ENCODE peak calls at places on chromosomes 11 and 22, in five cellular contexts. E, C, B, F and U are unnamed samples.
A peak's percentile ranks its signal among the peaks of the same experiment; 100 is the strongest.

GRCh38 chr22:36988075-36988474 is 31.2 kb downstream of the TST start:
- DNase-seq in E (no peak), C (no peak), B (no peak), F (peak; percentile 24), U (no peak)

GRCh38 chr11:72439455-72439854 is 5.1 kb upstream of the CLPB start:
- DNase-seq in C (peak; percentile 63), B (no peak), F (no peak), E (no peak), U (no peak)

GRCh38 chr11:85974126-85974525 is 94.8 kb downstream of the PICALM start:
- DNase-seq in B (no peak), C (peak; percentile 48), F (no peak), E (no peak), U (no peak)

GRCh38 chr22:40007826-40008710 is 13.3 kb downstream of the FAM83F start:
- DNase-seq in B (no peak), E (no peak), F (no peak), C (no peak), U (peak; percentile 89)

GRCh38 chr11:118899706-118900360 is 16.1 kb downstream of the CXCR5 start:
- DNase-seq in F (no peak), E (no peak), C (no peak), B (no peak), U (no peak)

GRCh38 chr11:101915811-101916291 is 471 bp downstream of the ANGPTL5 start:
- DNase-seq in F (no peak), C (peak; percentile 36), B (peak; percentile 13), E (no peak), U (no peak)

GRCh38 chr11:128419012-128419767 is 168.2 kb downstream of the ETS1 start:
- DNase-seq in C (no peak), B (no peak), E (no peak), F (no peak), U (no peak)

GRCh38 chr11:2775083-2775625 is 75.4 kb upstream of the KCNQ1OT1 start:
- DNase-seq in F (peak; percentile 54), C (no peak), B (no peak), E (peak; percentile 78), U (peak; percentile 65)

GRCh38 chr22:41557401-41558240 is 3.2 kb upstream of the CSDC2 start:
- DNase-seq in F (peak; percentile 94), C (peak; percentile 94), B (peak; percentile 57), E (no peak), U (no peak)

GRCh38 chr11:11202885-11203284 is 150.2 kb downstream of the CSNK2A3 start:
- DNase-seq in C (no peak), F (no peak), E (no peak), B (no peak), U (no peak)

GRCh38 chr11:29333993-29334780 is 682.6 kb downstream of the KCNA4 start:
- DNase-seq in F (no peak), E (no peak), B (peak; percentile 64), C (peak; percentile 88), U (peak; percentile 11)

GRCh38 chr11:23746896-23747295 is 750.0 kb upstream of the LUZP2 start:
- DNase-seq in B (no peak), E (no peak), C (no peak), F (no peak), U (no peak)

GRCh38 chr11:8608646-8609045 is 14.6 kb upstream of the STK33 start:
- DNase-seq in B (no peak), C (peak; percentile 56), E (no peak), F (no peak), U (no peak)

GRCh38 chr11:28702450-28702790 is 594.2 kb downstream of the METTL15 start:
- DNase-seq in E (no peak), C (no peak), F (no peak), B (no peak), U (no peak)

GRCh38 chr22:28955817-28956216 is 72.4 kb downstream of the ZNRF3 start:
- DNase-seq in F (no peak), C (no peak), B (no peak), E (peak; percentile 97), U (peak; percentile 99)

GRCh38 chr11:12207384-12208150 is 97.2 kb downstream of the MICAL2 start:
- DNase-seq in F (no peak), E (no peak), C (peak; percentile 86), B (no peak), U (no peak)

GRCh38 chr11:123284454-123284853 is 89.4 kb upstream of the CLMP start:
- DNase-seq in C (no peak), E (no peak), B (no peak), F (no peak), U (no peak)

GRCh38 chr11:73942030-73942429 is 8.8 kb upstream of the DNAJB13 start:
- DNase-seq in C (no peak), F (no peak), B (no peak), E (no peak), U (peak; percentile 71)

DNA sequence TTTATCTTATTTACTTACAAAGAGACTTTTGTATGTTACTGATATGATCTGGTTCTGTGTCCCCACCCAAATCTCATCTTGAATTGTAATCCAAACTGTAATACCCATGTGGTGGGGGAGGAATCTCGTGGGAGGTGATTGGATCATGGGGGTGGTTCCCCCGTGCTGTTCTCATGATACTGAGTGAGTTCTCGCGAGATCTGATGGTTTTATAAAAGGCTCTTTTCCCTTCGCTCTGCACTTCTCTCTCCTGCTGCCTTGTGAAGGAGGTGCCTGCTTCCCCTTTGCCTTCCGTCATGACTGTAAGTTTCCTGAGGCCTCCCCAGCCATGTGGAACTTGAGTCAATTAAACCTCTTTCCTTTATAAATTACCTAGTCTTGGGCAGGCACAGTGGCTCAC is 42.4 kb upstream of the WNT7B start:
- DNase-seq in C (no peak), F (peak; percentile 7), E (no peak), B (peak; percentile 38), U (no peak)
- H3K4me3 ChIP-seq in C (no peak overlapping the region), F (no peak overlapping the region), E (no peak overlapping the region), B (no peak overlapping the region), U (no peak overlapping the region)

GRCh38 chr11:99098751-99099150 is 78.0 kb downstream of the CNTN5 start:
- DNase-seq in F (no peak), E (no peak), C (no peak), B (no peak), U (no peak)
- H3K4me3 ChIP-seq in F (no peak overlapping the region), E (no peak overlapping the region), C (no peak overlapping the region), B (no peak overlapping the region), U (no peak overlapping the region)

DNA sequence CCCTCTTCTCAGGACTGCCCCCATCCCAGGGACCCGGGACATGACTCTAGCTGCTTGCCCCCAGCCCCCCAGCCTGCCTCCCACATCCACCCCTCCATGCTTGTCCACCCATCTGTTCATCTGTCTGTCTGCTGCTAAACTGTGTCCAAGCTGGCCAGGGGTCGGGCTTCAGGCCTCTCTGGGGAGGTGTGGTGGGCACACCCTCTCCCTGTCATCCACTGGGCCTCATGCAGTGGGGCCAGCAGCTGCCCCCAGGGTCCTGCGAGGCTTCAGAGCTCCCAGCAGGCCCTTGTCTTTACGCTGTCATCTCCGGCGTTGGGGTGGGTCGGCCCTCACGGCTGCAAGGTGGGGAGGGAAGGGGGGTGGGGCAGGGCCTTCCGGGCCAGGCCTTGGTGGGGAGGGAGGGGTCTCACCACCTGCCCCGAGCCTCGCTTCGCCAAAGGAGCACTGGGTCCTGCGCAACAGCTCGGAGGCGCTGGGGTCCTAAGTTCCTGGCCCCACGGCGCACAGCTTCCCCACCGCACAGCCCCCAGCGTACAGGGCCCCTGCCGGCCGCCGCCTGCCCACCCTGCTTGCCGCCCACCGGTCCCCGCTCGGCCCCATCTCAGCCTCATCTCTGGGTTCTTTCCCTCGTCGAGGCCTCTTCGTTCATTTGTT is 26.7 kb downstream of the MOB2 start:
- DNase-seq in B (no peak), C (no peak), E (no peak), F (no peak), U (no peak)
- H3K4me3 ChIP-seq in B (no peak overlapping the region), C (no peak overlapping the region), E (no peak overlapping the region), F (no peak overlapping the region), U (no peak overlapping the region)

GRCh38 chr11:78350646-78351165 is 66.9 kb downstream of the GAB2 start:
- DNase-seq in B (no peak), F (no peak), E (peak; percentile 42), C (peak; percentile 47), U (no peak)

GRCh38 chr11:78349114-78349513 is 68.5 kb downstream of the GAB2 start:
- DNase-seq in C (no peak), E (no peak), B (no peak), F (no peak), U (no peak)

GRCh38 chr11:78350101-78350645 is 67.4 kb downstream of the GAB2 start:
- DNase-seq in C (peak; percentile 55), F (no peak), B (peak; percentile 24), E (peak; percentile 51), U (no peak)

GRCh38 chr11:78351193-78351592 is 66.4 kb downstream of the GAB2 start:
- DNase-seq in C (no peak), E (peak; percentile 59), B (peak; percentile 22), F (no peak), U (no peak)

GRCh38 chr11:78349614-78350013 is 68.0 kb downstream of the GAB2 start:
- DNase-seq in C (peak; percentile 31), F (no peak), B (no peak), E (no peak), U (no peak)
- H3K4me3 ChIP-seq in C (no peak overlapping the region), F (no peak overlapping the region), B (no peak overlapping the region), E (peak overlapping the region; percentile 13), U (no peak overlapping the region)

GRCh38 chr22:21103633-21104032 is 57.9 kb downstream of the LRRC74B start:
- DNase-seq in E (no peak), B (no peak), C (no peak), F (no peak), U (no peak)
- H3K4me3 ChIP-seq in E (no peak overlapping the region), B (no peak overlapping the region), C (no peak overlapping the region), F (no peak overlapping the region), U (no peak overlapping the region)